ENCODE peak calls at places on chromosome 19, in six cellular contexts. W is GM23338, E is K562, G is GM12878, N is HepG2, V is H1. Z is an unnamed sample.

GRCh38 chr19:6064016-6064702 is 46.1 kb downstream of the RFX2 start:
- DNase-seq in W (no peak), E (no peak), G (no peak), N (no peak), V (no peak), Z (no peak)

GRCh38 chr19:4732680-4733114 is 9.1 kb upstream of the DPP9 start:
- DNase-seq in W (peak), E (peak), G (no peak), N (peak), V (peak), Z (peak)

GRCh38 chr19:34962281-34962944 is 1.6 kb downstream of the ZNF792 start:
- DNase-seq in W (no peak), E (peak), G (no peak), N (peak), V (no peak), Z (no peak)

GRCh38 chr19:13492128-13492527 is 14.2 kb downstream of the CACNA1A start:
- DNase-seq in W (peak), E (no peak), G (no peak), N (no peak), V (no peak), Z (no peak)

GRCh38 chr19:1089891-1090290 is 5.3 kb downstream of the POLR2E start:
- DNase-seq in W (no peak), E (no peak), G (no peak), N (no peak), V (no peak), Z (no peak)

GRCh38 chr19:58361900-58362271 is 665 bp downstream of the ZNF497 start:
- DNase-seq in W (peak), E (peak), G (no peak), N (peak), V (no peak), Z (no peak)

GRCh38 chr19:19997656-19998268 is 41.5 kb downstream of the ZNF682 start:
- DNase-seq in W (peak), E (no peak), G (no peak), N (no peak), V (peak), Z (peak)

GRCh38 chr19:35226748-35227147 is 1.8 kb downstream of the FAM187B start:
- DNase-seq in W (no peak), E (no peak), G (no peak), N (no peak), V (no peak), Z (no peak)

GRCh38 chr19:54630784-54631183 is 500 bp downstream of the LILRB1 start:
- DNase-seq in W (no peak), E (no peak), G (no peak), N (no peak), V (no peak), Z (no peak)

GRCh38 chr19:57305056-57305455 is 15.2 kb upstream of the ZNF543 start:
- DNase-seq in W (no peak), E (no peak), G (no peak), N (no peak), V (no peak), Z (no peak)

GRCh38 chr19:32388393-32388724 is 17.2 kb upstream of the DPY19L3 start:
- DNase-seq in W (no peak), E (no peak), G (no peak), N (no peak), V (no peak), Z (no peak)

GRCh38 chr19:4709440-4710280 is 14.0 kb downstream of the DPP9 start:
- DNase-seq in W (no peak), E (no peak), G (no peak), N (no peak), V (no peak), Z (no peak)

GRCh38 chr19:1534972-1535371 is 11.1 kb downstream of the PLK5 start:
- DNase-seq in W (no peak), E (no peak), G (no peak), N (no peak), V (no peak), Z (no peak)

GRCh38 chr19:29620931-29621351 is 14.9 kb downstream of the POP4 start:
- DNase-seq in W (no peak), E (no peak), G (no peak), N (no peak), V (no peak), Z (no peak)

GRCh38 chr19:33297401-33298145 is 4.8 kb downstream of the CEBPA start:
- DNase-seq in W (no peak), E (no peak), G (no peak), N (no peak), V (no peak), Z (no peak)

GRCh38 chr19:34135401-34135800 is 36.9 kb upstream of the LSM14A start:
- DNase-seq in W (no peak), E (no peak), G (no peak), N (no peak), V (no peak), Z (no peak)

GRCh38 chr19:40503300-40503699 is 36.5 kb downstream of the SPTBN4 start:
- DNase-seq in W (peak), E (peak), G (no peak), N (no peak), V (no peak), Z (peak)

GRCh38 chr19:12790628-12791344 is 500 bp upstream of the JUNB start:
- DNase-seq in W (no peak), E (no peak), G (no peak), N (no peak), V (no peak), Z (no peak)

GRCh38 chr19:50906217-50906616 is 5.0 kb downstream of the KLK4 start:
- DNase-seq in W (peak), E (peak), G (no peak), N (peak), V (peak), Z (peak)

GRCh38 chr19:17942181-17942580 is 9.4 kb downstream of the CCDC124 start:
- DNase-seq in W (peak), E (no peak), G (no peak), N (no peak), V (no peak), Z (no peak)

GRCh38 chr19:38617764-38618589 is at the start of gene MAP4K1:
- DNase-seq in W (peak), E (peak), G (peak), N (no peak), V (no peak), Z (peak)

GRCh38 chr19:27851002-27851481 is 1361.9 kb downstream of the UQCRFS1 start:
- DNase-seq in W (no peak), E (no peak), G (no peak), N (no peak), V (no peak), Z (no peak)

GRCh38 chr19:55485439-55486011 is 537 bp downstream of the NAT14 start:
- DNase-seq in W (no peak), E (no peak), G (no peak), N (no peak), V (peak), Z (no peak)

GRCh38 chr19:33268162-33268991 is 34.0 kb downstream of the CEBPA start:
- DNase-seq in W (no peak), E (no peak), G (no peak), N (no peak), V (no peak), Z (no peak)

GRCh38 chr19:6402834-6403608 is 10.1 kb upstream of the GTF2F1 start:
- DNase-seq in W (peak), E (no peak), G (no peak), N (peak), V (no peak), Z (no peak)

GRCh38 chr19:30669329-30670010 is 297.3 kb downstream of the ZNF536 start:
- DNase-seq in W (peak), E (peak), G (no peak), N (peak), V (peak), Z (peak)

GRCh38 chr19:35138305-35138799 is 272 bp upstream of the FXYD1 start:
- DNase-seq in W (no peak), E (no peak), G (no peak), N (no peak), V (no peak), Z (no peak)

GRCh38 chr19:50649433-50650391 is at the start of gene C19orf81:
- DNase-seq in W (peak), E (peak), G (no peak), N (no peak), V (peak), Z (peak)

GRCh38 chr19:19256072-19256969 is 16.8 kb downstream of the TM6SF2 start:
- DNase-seq in W (peak), E (no peak), G (no peak), N (peak), V (no peak), Z (peak)

GRCh38 chr19:46015080-46015960 is 7.5 kb downstream of the PGLYRP1 start:
- DNase-seq in W (peak), E (peak), G (no peak), N (no peak), V (peak), Z (peak)

GRCh38 chr19:46017095-46017429 is 5.8 kb downstream of the PGLYRP1 start:
- DNase-seq in W (no peak), E (no peak), G (no peak), N (no peak), V (no peak), Z (no peak)

GRCh38 chr19:46016426-46017094 is 6.3 kb downstream of the PGLYRP1 start:
- DNase-seq in W (peak), E (peak), G (peak), N (peak), V (peak), Z (peak)

GRCh38 chr19:46014534-46014933 is 8.3 kb downstream of the PGLYRP1 start:
- DNase-seq in W (no peak), E (no peak), G (no peak), N (no peak), V (no peak), Z (no peak)

DNA sequence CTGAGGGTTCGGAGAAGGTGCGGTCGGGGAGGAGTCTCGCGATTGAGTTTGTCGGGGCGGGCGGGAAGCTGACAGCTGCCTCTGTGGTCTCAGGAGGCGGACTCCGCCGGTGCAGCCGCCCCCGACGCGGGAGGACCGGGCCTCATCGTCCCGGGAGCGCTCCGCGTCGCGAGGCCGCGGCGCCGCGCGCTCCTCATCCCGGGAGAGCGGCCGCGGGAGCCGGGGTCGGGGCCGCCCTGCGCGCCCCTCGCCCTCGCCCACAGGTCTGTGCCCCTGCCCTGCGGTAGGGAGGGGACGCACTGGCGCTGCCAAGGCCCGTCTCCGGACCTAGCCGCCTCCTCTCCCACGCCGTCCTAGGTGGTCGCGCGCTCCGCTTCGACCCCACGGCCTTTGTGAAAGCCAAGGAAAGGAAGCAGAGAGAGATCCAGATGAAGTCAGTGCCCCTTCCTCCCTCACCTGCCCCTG is 6.9 kb downstream of the PGLYRP1 start:
- DNase-seq in W (peak), E (no peak), G (no peak), N (no peak), V (peak), Z (no peak)
- TF ChIP-seq CREB1 in W (no peak), E (no peak), G (no peak), N (no peak), V (no peak), Z (no peak)

GRCh38 chr19:42089772-42090171 is 13.8 kb downstream of the ZNF574 start:
- DNase-seq in W (no peak), E (no peak), G (no peak), N (no peak), V (no peak), Z (no peak)
- TF ChIP-seq CREB1 in W (no peak), E (no peak), G (no peak), N (no peak), V (no peak), Z (no peak)

GRCh38 chr19:46856062-46857022 is 4.5 kb upstream of the ARHGAP35 start:
- DNase-seq in W (peak), E (peak), G (peak), N (peak), V (peak), Z (peak)
- TF ChIP-seq CREB1 in W (peak), E (peak), G (no peak), N (no peak), V (peak), Z (no peak)

GRCh38 chr19:3338541-3339181 is 27.7 kb upstream of the NFIC start:
- DNase-seq in W (no peak), E (no peak), G (no peak), N (no peak), V (no peak), Z (no peak)
- TF ChIP-seq CREB1 in W (no peak), E (no peak), G (no peak), N (no peak), V (no peak), Z (no peak)

GRCh38 chr19:48868196-48868886 is at the start of gene PLEKHA4:
- DNase-seq in W (no peak), E (peak), G (no peak), N (no peak), V (peak), Z (peak)
- TF ChIP-seq CREB1 in W (no peak), E (no peak), G (no peak), N (no peak), V (no peak), Z (no peak)